ENCODE peak calls at places on chromosomes 1 and 21, in nine cellular contexts. E is CD4-positive, alpha-beta memory T cell; K is hepatocyte; G is heart left ventricle; L is CD4-positive, alpha-beta T cell; N is H9; S is CD8-positive, alpha-beta T cell; Z is aorta; T is CD8-positive, alpha-beta memory T cell. O is an unnamed sample. For H3K9me3, the result is how much of the 10 kb centered on the place peaks cover.

GRCh38 chr1:29324771-29325351 is 88.5 kb downstream of the PTPRU start:
- DNase-seq in E (no peak), K (peak), G (no peak), L (no peak), N (peak), S (no peak), Z (no peak), T (no peak), O (no peak)

GRCh38 chr1:89022167-89022959 is at the start of gene GBP3:
- DNase-seq in E (no peak), K (peak), G (no peak), L (no peak), N (no peak), S (no peak), Z (no peak), T (peak), O (no peak)

GRCh38 chr1:165629848-165630628 is 996 bp upstream of the MGST3 start:
- DNase-seq in E (no peak), K (no peak), G (no peak), L (no peak), N (peak), S (peak), Z (no peak), T (no peak), O (no peak)

GRCh38 chr1:153746174-153746573 is 18.3 kb downstream of the INTS3 start:
- DNase-seq in E (no peak), K (no peak), G (no peak), L (no peak), N (peak), S (no peak), Z (no peak), T (no peak), O (no peak)

GRCh38 chr1:96741335-96741734 is 19.8 kb downstream of the PTBP2 start:
- DNase-seq in E (no peak), K (no peak), G (no peak), L (no peak), N (no peak), S (no peak), Z (no peak), T (no peak), O (no peak)

GRCh38 chr1:6859415-6860343 is 74.4 kb downstream of the CAMTA1 start:
- DNase-seq in E (no peak), K (peak), G (no peak), L (no peak), N (no peak), S (no peak), Z (no peak), T (no peak), O (no peak)

GRCh38 chr1:22245716-22246115 is 102.8 kb upstream of the WNT4 start:
- DNase-seq in E (no peak), K (no peak), G (no peak), L (no peak), N (no peak), S (no peak), Z (no peak), T (no peak), O (no peak)

GRCh38 chr1:9849691-9850441 is 26.1 kb upstream of the CLSTN1 start:
- DNase-seq in E (no peak), K (no peak), G (no peak), L (no peak), N (no peak), S (no peak), Z (no peak), T (no peak), O (no peak)

GRCh38 chr1:50893466-50893865 is 66.6 kb downstream of the FAF1 start:
- DNase-seq in E (no peak), K (no peak), G (no peak), L (no peak), N (no peak), S (no peak), Z (no peak), T (no peak), O (no peak)

GRCh38 chr1:117146570-117147340 is 25.2 kb upstream of the TRIM45 start:
- DNase-seq in E (no peak), K (peak), G (no peak), L (no peak), N (no peak), S (no peak), Z (no peak), T (no peak), O (no peak)

GRCh38 chr1:212977781-212978645 is 27.7 kb downstream of the VASH2 start:
- DNase-seq in E (no peak), K (no peak), G (no peak), L (no peak), N (peak), S (no peak), Z (no peak), T (no peak), O (no peak)

GRCh38 chr1:110161822-110162221 is 11.5 kb downstream of the SLC6A17 start:
- DNase-seq in E (no peak), K (no peak), G (no peak), L (no peak), N (no peak), S (no peak), Z (no peak), T (no peak), O (no peak)

GRCh38 chr1:212721388-212722247 is 22.0 kb upstream of the BATF3 start:
- DNase-seq in E (no peak), K (peak), G (no peak), L (no peak), N (no peak), S (no peak), Z (no peak), T (no peak), O (no peak)

GRCh38 chr1:184489908-184490307 is 103.1 kb downstream of the C1orf21 start:
- DNase-seq in E (no peak), K (no peak), G (no peak), L (no peak), N (no peak), S (no peak), Z (no peak), T (no peak), O (no peak)

GRCh38 chr1:243505986-243506689 is 250.3 kb downstream of the SDCCAG8 start:
- DNase-seq in E (no peak), K (no peak), G (peak), L (no peak), N (no peak), S (no peak), Z (no peak), T (no peak), O (no peak)

GRCh38 chr1:6033986-6034749 is 11.5 kb upstream of the KCNAB2 start:
- DNase-seq in E (no peak), K (peak), G (peak), L (peak), N (peak), S (peak), Z (no peak), T (no peak), O (peak)

GRCh38 chr1:79323240-79324025 is 316.9 kb upstream of the ADGRL4 start:
- DNase-seq in E (no peak), K (peak), G (no peak), L (no peak), N (no peak), S (no peak), Z (no peak), T (no peak), O (no peak)

GRCh38 chr21:37548521-37548981 is 182.0 kb downstream of the DYRK1A start:
- DNase-seq in E (no peak), K (no peak), G (no peak), L (no peak), N (no peak), S (no peak), Z (no peak), T (no peak), O (no peak)

GRCh38 chr1:229479660-229480399 is 28.3 kb downstream of the NUP133 start:
- DNase-seq in E (no peak), K (no peak), G (no peak), L (no peak), N (no peak), S (no peak), Z (no peak), T (no peak), O (no peak)

GRCh38 chr1:67630438-67631045 is 54.5 kb upstream of the GADD45A start:
- DNase-seq in E (no peak), K (no peak), G (no peak), L (no peak), N (no peak), S (no peak), Z (no peak), T (no peak), O (no peak)

GRCh38 chr21:24428539-24429186 is 1178.6 kb downstream of the MRPL39 start:
- DNase-seq in E (no peak), K (no peak), G (no peak), L (no peak), N (no peak), S (no peak), Z (no peak), T (peak), O (no peak)

GRCh38 chr1:109803901-109804331 is 40.2 kb upstream of the EPS8L3 start:
- DNase-seq in E (no peak), K (no peak), G (no peak), L (no peak), N (peak), S (no peak), Z (no peak), T (no peak), O (no peak)

GRCh38 chr21:17463441-17463840 is 49.4 kb upstream of the CXADR start:
- DNase-seq in E (no peak), K (peak), G (no peak), L (no peak), N (no peak), S (no peak), Z (no peak), T (no peak), O (no peak)

GRCh38 chr1:25487628-25488027 is 55.8 kb upstream of the LDLRAP1 start:
- DNase-seq in E (no peak), K (no peak), G (no peak), L (peak), N (no peak), S (peak), Z (no peak), T (no peak), O (no peak)

GRCh38 chr1:4932666-4933065 is 278.3 kb downstream of the AJAP1 start:
- DNase-seq in E (no peak), K (no peak), G (no peak), L (no peak), N (no peak), S (no peak), Z (no peak), T (no peak), O (no peak)

GRCh38 chr1:244865028-244865371 is 657 bp upstream of the HNRNPU start:
- DNase-seq in E (peak), K (peak), G (peak), L (peak), N (peak), S (peak), Z (no peak), T (no peak), O (no peak)

GRCh38 chr21:15604424-15604823 is 125.4 kb upstream of the USP25 start:
- DNase-seq in E (no peak), K (no peak), G (no peak), L (no peak), N (no peak), S (no peak), Z (no peak), T (no peak), O (no peak)

GRCh38 chr1:2107586-2108212 is 57.5 kb downstream of the PRKCZ start:
- DNase-seq in E (no peak), K (no peak), G (no peak), L (no peak), N (no peak), S (no peak), Z (peak), T (no peak), O (no peak)

GRCh38 chr1:91555821-91556531 is 55.3 kb downstream of the CDC7 start:
- DNase-seq in E (peak), K (peak), G (no peak), L (peak), N (no peak), S (peak), Z (no peak), T (peak), O (peak)

GRCh38 chr1:33494929-33495328 is 22.5 kb downstream of the ZSCAN20 start:
- DNase-seq in E (no peak), K (no peak), G (no peak), L (no peak), N (no peak), S (no peak), Z (no peak), T (no peak), O (no peak)
- H3K9me3 ChIP-seq in E (under half), K (under half), G (under half), L (under half), N (under half), S (under half), Z (under half), T (under half), O (under half)

GRCh38 chr1:231776006-231776707 is 149.6 kb downstream of the DISC1 start:
- DNase-seq in E (no peak), K (peak), G (no peak), L (no peak), N (no peak), S (no peak), Z (no peak), T (no peak), O (no peak)

GRCh38 chr1:231781887-231782286 is 155.3 kb downstream of the DISC1 start:
- DNase-seq in E (no peak), K (no peak), G (no peak), L (no peak), N (no peak), S (no peak), Z (no peak), T (no peak), O (no peak)

GRCh38 chr1:231778009-231778719 is 151.6 kb downstream of the DISC1 start:
- DNase-seq in E (no peak), K (peak), G (peak), L (no peak), N (no peak), S (no peak), Z (peak), T (no peak), O (no peak)

GRCh38 chr1:231774719-231775322 is 148.2 kb downstream of the DISC1 start:
- DNase-seq in E (no peak), K (no peak), G (no peak), L (no peak), N (no peak), S (no peak), Z (no peak), T (no peak), O (no peak)

DNA sequence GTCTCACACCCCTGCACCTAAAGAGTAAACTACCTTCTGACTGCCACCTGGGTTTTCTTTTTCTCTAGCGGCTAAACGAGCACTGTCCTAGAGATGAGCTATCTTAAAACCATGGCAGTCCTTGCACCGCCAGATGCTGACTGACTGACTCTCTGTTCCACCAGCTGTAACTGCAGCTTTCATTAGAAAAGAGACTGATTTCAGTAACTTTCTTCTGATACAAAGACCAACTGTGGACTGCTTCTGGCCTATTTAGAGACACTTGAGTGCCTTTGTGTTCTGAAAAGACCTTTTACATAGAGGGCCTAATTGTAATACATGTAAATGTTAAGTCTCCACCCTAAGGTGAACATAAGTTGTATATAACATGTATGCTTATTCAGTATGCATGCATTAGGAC is 152.5 kb downstream of the DISC1 start:
- DNase-seq in E (no peak), K (no peak), G (no peak), L (no peak), N (no peak), S (no peak), Z (no peak), T (no peak), O (no peak)
- H3K9me3 ChIP-seq in E (under half), K (under half), G (under half), L (under half), N (under half), S (under half), Z (under half), T (under half), O (under half)

DNA sequence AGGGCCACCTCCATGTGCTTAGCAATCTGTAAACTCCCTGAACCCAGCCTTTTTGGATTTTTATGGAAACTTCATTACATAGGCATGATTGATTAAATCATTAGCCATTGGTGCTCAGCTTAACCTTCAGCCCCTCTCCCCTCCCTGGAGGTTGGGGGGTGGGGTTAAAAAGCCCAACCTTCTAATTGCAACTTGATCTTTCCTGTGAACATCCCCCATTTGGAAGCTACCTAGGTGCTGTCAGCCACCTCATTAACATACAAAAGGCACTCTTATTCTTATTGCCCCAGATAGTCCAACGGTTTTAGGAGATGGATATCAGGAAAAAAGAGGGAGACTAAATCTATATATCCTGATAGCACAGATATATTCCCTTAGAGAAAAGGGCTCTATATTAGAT is 424.0 kb upstream of the BEND5 start:
- DNase-seq in E (no peak), K (no peak), G (no peak), L (no peak), N (no peak), S (no peak), Z (no peak), T (no peak), O (no peak)
- H3K9me3 ChIP-seq in E (under half), K (under half), G (under half), L (under half), N (under half), S (under half), Z (under half), T (under half), O (under half)

DNA sequence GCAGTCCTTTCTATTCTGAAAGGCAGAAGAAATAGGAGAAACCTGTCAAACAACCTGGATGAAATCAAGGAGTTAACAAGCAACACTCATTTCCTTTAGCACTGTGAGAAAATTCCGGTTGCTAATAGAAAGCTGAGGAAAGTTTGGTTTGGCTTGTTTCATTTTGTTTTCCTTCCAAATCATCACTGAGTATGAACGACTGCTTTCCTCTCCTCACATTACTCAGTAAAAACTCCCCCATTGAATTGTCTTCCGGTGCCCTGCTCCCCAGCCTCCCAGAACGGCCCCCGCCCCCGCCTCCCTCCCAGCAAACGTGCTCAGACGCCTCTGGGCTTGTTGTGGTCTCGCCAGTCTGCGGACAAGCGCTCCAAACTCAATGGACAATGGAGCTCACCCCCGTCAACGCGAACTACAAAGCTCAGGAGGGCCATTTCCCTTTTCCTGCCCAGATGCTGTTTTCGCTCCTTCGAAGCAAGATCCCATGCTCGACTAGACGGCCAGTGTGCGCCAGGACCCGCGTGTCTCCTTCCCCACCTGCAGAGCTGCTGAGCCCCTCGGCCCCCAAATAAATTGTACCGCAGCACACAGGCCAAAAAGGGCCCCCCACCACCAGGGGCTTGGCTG is 747 bp downstream of the STX6 start:
- DNase-seq in E (peak), K (peak), G (peak), L (peak), N (peak), S (peak), Z (peak), T (peak), O (peak)
- H3K9me3 ChIP-seq in E (under half), K (under half), G (under half), L (under half), N (under half), S (under half), Z (under half), T (under half), O (under half)

DNA sequence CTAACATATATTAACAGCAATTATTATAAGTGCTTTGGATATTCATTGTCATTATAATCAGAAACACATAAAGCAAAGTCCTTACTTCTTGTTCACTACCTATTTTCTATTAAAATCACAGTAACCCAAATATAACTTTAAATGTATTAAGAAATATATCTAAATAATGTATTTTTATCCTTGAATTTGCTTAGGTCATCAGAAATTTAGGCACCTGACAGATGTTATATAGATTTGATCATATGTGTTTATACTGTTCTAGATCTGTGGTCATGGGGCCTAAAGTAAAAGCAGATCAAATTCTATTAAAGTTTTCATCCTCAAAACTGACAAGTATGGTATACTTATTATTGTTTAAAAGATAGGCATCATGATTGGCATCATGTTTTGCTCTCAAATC is 9.2 kb upstream of the OR1C1 start:
- DNase-seq in E (no peak), K (no peak), G (no peak), L (no peak), N (no peak), S (no peak), Z (no peak), T (no peak), O (no peak)
- H3K9me3 ChIP-seq in E (under half), K (under half), G (under half), L (under half), N (under half), S (under half), Z (under half), T (under half), O (under half)

GRCh38 chr1:247845693-247846017 is 4.0 kb upstream of the OR11L1 start:
- DNase-seq in E (no peak), K (no peak), G (no peak), L (no peak), N (no peak), S (no peak), Z (no peak), T (no peak), O (no peak)
- H3K9me3 ChIP-seq in E (under half), K (under half), G (under half), L (under half), N (under half), S (under half), Z (under half), T (under half), O (under half)

O was measured in T-helper 17 cell.